ENCODE peak calls at places on chromosomes 7 and 10, in ten cellular contexts. One of them, this sample, is unnamed.
A peak's percentile ranks its signal among the peaks of the same experiment; 100 is the strongest.

GRCh38 chr7:55021053-55021452 is 2.2 kb downstream of the EGFR start:
- DNase-seq in MM.1S: no peak
- DNase-seq in breast epithelium: no peak
- DNase-seq in transverse colon: no peak
- DNase-seq in lower lobe of right lung: no peak
- DNase-seq in heart left ventricle: no peak
- DNase-seq in GM23248: peak; percentile 38
- DNase-seq in fibroblast of lung: peak; percentile 16
- DNase-seq in CD8-positive, alpha-beta memory T cell: no peak
- DNase-seq in heart right ventricle: no peak
- DNase-seq in this sample: no peak

GRCh38 chr7:78066599-78066998 is 268.0 kb downstream of the PHTF2 start:
- DNase-seq in MM.1S: no peak
- DNase-seq in breast epithelium: no peak
- DNase-seq in transverse colon: no peak
- DNase-seq in lower lobe of right lung: no peak
- DNase-seq in heart left ventricle: no peak
- DNase-seq in GM23248: no peak
- DNase-seq in fibroblast of lung: no peak
- DNase-seq in CD8-positive, alpha-beta memory T cell: no peak
- DNase-seq in heart right ventricle: no peak
- DNase-seq in this sample: no peak

GRCh38 chr10:24449334-24449740 is 240.4 kb downstream of the KIAA1217 start:
- DNase-seq in MM.1S: peak; percentile 58
- DNase-seq in breast epithelium: no peak
- DNase-seq in transverse colon: no peak
- DNase-seq in lower lobe of right lung: no peak
- DNase-seq in heart left ventricle: no peak
- DNase-seq in GM23248: peak; percentile 58
- DNase-seq in fibroblast of lung: peak; percentile 52
- DNase-seq in CD8-positive, alpha-beta memory T cell: no peak
- DNase-seq in heart right ventricle: no peak
- DNase-seq in this sample: no peak

GRCh38 chr10:14751576-14752330 is 22.9 kb downstream of the FAM107B start:
- DNase-seq in MM.1S: no peak
- DNase-seq in breast epithelium: no peak
- DNase-seq in transverse colon: peak; percentile 38
- DNase-seq in lower lobe of right lung: no peak
- DNase-seq in heart left ventricle: peak; percentile 83
- DNase-seq in GM23248: peak; percentile 48
- DNase-seq in fibroblast of lung: no peak
- DNase-seq in CD8-positive, alpha-beta memory T cell: no peak
- DNase-seq in heart right ventricle: peak; percentile 65
- DNase-seq in this sample: peak; percentile 88

GRCh38 chr7:108088729-108089128 is 41.4 kb downstream of the LAMB4 start:
- DNase-seq in MM.1S: no peak
- DNase-seq in breast epithelium: no peak
- DNase-seq in transverse colon: no peak
- DNase-seq in lower lobe of right lung: no peak
- DNase-seq in heart left ventricle: no peak
- DNase-seq in GM23248: no peak
- DNase-seq in fibroblast of lung: peak; percentile 44
- DNase-seq in CD8-positive, alpha-beta memory T cell: no peak
- DNase-seq in heart right ventricle: no peak
- DNase-seq in this sample: no peak

GRCh38 chr7:18177815-18178660 is 150.4 kb upstream of the PRPS1L1 start:
- DNase-seq in MM.1S: peak; percentile 77
- DNase-seq in breast epithelium: no peak
- DNase-seq in transverse colon: no peak
- DNase-seq in lower lobe of right lung: peak; percentile 61
- DNase-seq in heart left ventricle: no peak
- DNase-seq in GM23248: no peak
- DNase-seq in fibroblast of lung: peak; percentile 81
- DNase-seq in CD8-positive, alpha-beta memory T cell: peak; percentile 0
- DNase-seq in heart right ventricle: no peak
- DNase-seq in this sample: no peak

GRCh38 chr10:78991187-78991586 is 77.6 kb upstream of the ZMIZ1 start:
- DNase-seq in MM.1S: no peak
- DNase-seq in breast epithelium: no peak
- DNase-seq in transverse colon: no peak
- DNase-seq in lower lobe of right lung: no peak
- DNase-seq in heart left ventricle: no peak
- DNase-seq in GM23248: peak; percentile 72
- DNase-seq in fibroblast of lung: peak; percentile 65
- DNase-seq in CD8-positive, alpha-beta memory T cell: no peak
- DNase-seq in heart right ventricle: no peak
- DNase-seq in this sample: no peak

GRCh38 chr10:26839966-26840627 is 20.7 kb downstream of the ABI1 start:
- DNase-seq in MM.1S: peak; percentile 35
- DNase-seq in breast epithelium: no peak
- DNase-seq in transverse colon: no peak
- DNase-seq in lower lobe of right lung: no peak
- DNase-seq in heart left ventricle: no peak
- DNase-seq in GM23248: peak; percentile 58
- DNase-seq in fibroblast of lung: peak; percentile 66
- DNase-seq in CD8-positive, alpha-beta memory T cell: no peak
- DNase-seq in heart right ventricle: no peak
- DNase-seq in this sample: no peak

GRCh38 chr10:29177266-29177832 is 111.5 kb upstream of the LYZL1 start:
- DNase-seq in MM.1S: no peak
- DNase-seq in breast epithelium: no peak
- DNase-seq in transverse colon: no peak
- DNase-seq in lower lobe of right lung: no peak
- DNase-seq in heart left ventricle: no peak
- DNase-seq in GM23248: no peak
- DNase-seq in fibroblast of lung: no peak
- DNase-seq in CD8-positive, alpha-beta memory T cell: no peak
- DNase-seq in heart right ventricle: no peak
- DNase-seq in this sample: no peak

GRCh38 chr10:132873395-132873794 is 69.0 kb downstream of the CFAP46 start:
- DNase-seq in MM.1S: no peak
- DNase-seq in breast epithelium: no peak
- DNase-seq in transverse colon: no peak
- DNase-seq in lower lobe of right lung: no peak
- DNase-seq in heart left ventricle: peak; percentile 1
- DNase-seq in GM23248: no peak
- DNase-seq in fibroblast of lung: no peak
- DNase-seq in CD8-positive, alpha-beta memory T cell: no peak
- DNase-seq in heart right ventricle: no peak
- DNase-seq in this sample: no peak

GRCh38 chr7:43868681-43869017 is 668 bp downstream of the MRPS24 start:
- DNase-seq in MM.1S: peak; percentile 53
- DNase-seq in breast epithelium: no peak
- DNase-seq in transverse colon: no peak
- DNase-seq in lower lobe of right lung: no peak
- DNase-seq in heart left ventricle: no peak
- DNase-seq in GM23248: peak; percentile 10
- DNase-seq in fibroblast of lung: no peak
- DNase-seq in CD8-positive, alpha-beta memory T cell: no peak
- DNase-seq in heart right ventricle: no peak
- DNase-seq in this sample: no peak

GRCh38 chr10:23556727-23557440 is 118.0 kb downstream of the OTUD1 start:
- DNase-seq in MM.1S: no peak
- DNase-seq in breast epithelium: no peak
- DNase-seq in transverse colon: no peak
- DNase-seq in lower lobe of right lung: no peak
- DNase-seq in heart left ventricle: no peak
- DNase-seq in GM23248: peak; percentile 86
- DNase-seq in fibroblast of lung: peak; percentile 55
- DNase-seq in CD8-positive, alpha-beta memory T cell: no peak
- DNase-seq in heart right ventricle: no peak
- DNase-seq in this sample: no peak

GRCh38 chr10:62083868-62084267 is 182.4 kb downstream of the ARID5B start:
- DNase-seq in MM.1S: no peak
- DNase-seq in breast epithelium: no peak
- DNase-seq in transverse colon: peak; percentile 42
- DNase-seq in lower lobe of right lung: no peak
- DNase-seq in heart left ventricle: peak; percentile 87
- DNase-seq in GM23248: peak; percentile 89
- DNase-seq in fibroblast of lung: peak; percentile 76
- DNase-seq in CD8-positive, alpha-beta memory T cell: no peak
- DNase-seq in heart right ventricle: peak; percentile 42
- DNase-seq in this sample: peak; percentile 57

GRCh38 chr10:52019078-52019644 is 294.9 kb upstream of the DKK1 start:
- DNase-seq in MM.1S: no peak
- DNase-seq in breast epithelium: no peak
- DNase-seq in transverse colon: no peak
- DNase-seq in lower lobe of right lung: no peak
- DNase-seq in heart left ventricle: no peak
- DNase-seq in GM23248: no peak
- DNase-seq in fibroblast of lung: no peak
- DNase-seq in CD8-positive, alpha-beta memory T cell: no peak
- DNase-seq in heart right ventricle: no peak
- DNase-seq in this sample: no peak

GRCh38 chr10:112763916-112764520 is 186.0 kb upstream of the TCF7L2 start:
- DNase-seq in MM.1S: no peak
- DNase-seq in breast epithelium: no peak
- DNase-seq in transverse colon: no peak
- DNase-seq in lower lobe of right lung: no peak
- DNase-seq in heart left ventricle: no peak
- DNase-seq in GM23248: no peak
- DNase-seq in fibroblast of lung: peak; percentile 97
- DNase-seq in CD8-positive, alpha-beta memory T cell: no peak
- DNase-seq in heart right ventricle: no peak
- DNase-seq in this sample: no peak

GRCh38 chr7:28729276-28729675 is 228.9 kb downstream of the TRIL start:
- DNase-seq in MM.1S: no peak
- DNase-seq in breast epithelium: no peak
- DNase-seq in transverse colon: no peak
- DNase-seq in lower lobe of right lung: no peak
- DNase-seq in heart left ventricle: no peak
- DNase-seq in GM23248: peak; percentile 53
- DNase-seq in fibroblast of lung: peak; percentile 44
- DNase-seq in CD8-positive, alpha-beta memory T cell: no peak
- DNase-seq in heart right ventricle: no peak
- DNase-seq in this sample: no peak
- H3K27ac ChIP-seq in MM.1S: no peak overlapping the region
- H3K27ac ChIP-seq in breast epithelium: no peak overlapping the region
- H3K27ac ChIP-seq in transverse colon: no peak overlapping the region
- H3K27ac ChIP-seq in lower lobe of right lung: no peak overlapping the region
- H3K27ac ChIP-seq in heart left ventricle: no peak overlapping the region
- H3K27ac ChIP-seq in GM23248: peak overlapping the region; percentile 8
- H3K27ac ChIP-seq in fibroblast of lung: no peak overlapping the region
- H3K27ac ChIP-seq in CD8-positive, alpha-beta memory T cell: no peak overlapping the region
- H3K27ac ChIP-seq in heart right ventricle: no peak overlapping the region
- H3K27ac ChIP-seq in this sample: no peak overlapping the region

DNA sequence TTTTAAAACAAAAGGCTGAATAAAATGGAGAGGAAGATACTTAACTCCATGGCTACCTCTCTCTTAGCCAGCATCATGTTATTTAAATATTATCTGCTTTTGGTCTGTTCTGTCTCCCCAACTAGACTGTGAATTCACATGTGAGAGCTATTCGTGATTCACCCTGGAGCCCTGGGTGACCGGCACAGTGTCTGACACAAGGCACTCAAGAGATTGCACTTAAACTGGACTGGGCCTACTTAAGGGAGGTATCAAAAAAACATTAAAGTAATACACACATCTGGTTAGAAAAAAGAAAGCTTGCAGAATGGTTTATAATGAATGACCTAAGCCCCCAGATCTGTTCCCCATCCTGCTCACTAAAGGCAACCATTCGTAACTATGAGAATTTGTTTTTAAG is 74.6 kb downstream of the DGKI start:
- DNase-seq in MM.1S: no peak
- DNase-seq in breast epithelium: no peak
- DNase-seq in transverse colon: no peak
- DNase-seq in lower lobe of right lung: no peak
- DNase-seq in heart left ventricle: peak; percentile 26
- DNase-seq in GM23248: peak; percentile 71
- DNase-seq in fibroblast of lung: peak; percentile 61
- DNase-seq in CD8-positive, alpha-beta memory T cell: no peak
- DNase-seq in heart right ventricle: no peak
- DNase-seq in this sample: no peak
- H3K27ac ChIP-seq in MM.1S: no peak overlapping the region
- H3K27ac ChIP-seq in breast epithelium: no peak overlapping the region
- H3K27ac ChIP-seq in transverse colon: no peak overlapping the region
- H3K27ac ChIP-seq in lower lobe of right lung: no peak overlapping the region
- H3K27ac ChIP-seq in heart left ventricle: no peak overlapping the region
- H3K27ac ChIP-seq in GM23248: peak overlapping the region; percentile 97
- H3K27ac ChIP-seq in fibroblast of lung: peak overlapping the region; percentile 53
- H3K27ac ChIP-seq in CD8-positive, alpha-beta memory T cell: no peak overlapping the region
- H3K27ac ChIP-seq in heart right ventricle: no peak overlapping the region
- H3K27ac ChIP-seq in this sample: no peak overlapping the region

GRCh38 chr7:6589829-6590644 is at the start of gene INTS15:
- DNase-seq in MM.1S: peak; percentile 86
- DNase-seq in breast epithelium: peak; percentile 42
- DNase-seq in transverse colon: peak; percentile 84
- DNase-seq in lower lobe of right lung: peak; percentile 85
- DNase-seq in heart left ventricle: peak; percentile 85
- DNase-seq in GM23248: peak; percentile 91
- DNase-seq in fibroblast of lung: peak; percentile 77
- DNase-seq in CD8-positive, alpha-beta memory T cell: peak; percentile 87
- DNase-seq in heart right ventricle: peak; percentile 78
- DNase-seq in this sample: peak; percentile 89

GRCh38 chr7:6590645-6591110 is 857 bp downstream of the INTS15 start:
- DNase-seq in MM.1S: peak; percentile 31
- DNase-seq in breast epithelium: no peak
- DNase-seq in transverse colon: no peak
- DNase-seq in lower lobe of right lung: no peak
- DNase-seq in heart left ventricle: no peak
- DNase-seq in GM23248: no peak
- DNase-seq in fibroblast of lung: no peak
- DNase-seq in CD8-positive, alpha-beta memory T cell: no peak
- DNase-seq in heart right ventricle: no peak
- DNase-seq in this sample: no peak

GRCh38 chr7:6588566-6588965 is 1.3 kb upstream of the INTS15 start:
- DNase-seq in MM.1S: no peak
- DNase-seq in breast epithelium: no peak
- DNase-seq in transverse colon: no peak
- DNase-seq in lower lobe of right lung: no peak
- DNase-seq in heart left ventricle: no peak
- DNase-seq in GM23248: no peak
- DNase-seq in fibroblast of lung: no peak
- DNase-seq in CD8-positive, alpha-beta memory T cell: no peak
- DNase-seq in heart right ventricle: no peak
- DNase-seq in this sample: no peak

GRCh38 chr7:6589151-6589828 is 531 bp upstream of the INTS15 start:
- DNase-seq in MM.1S: no peak
- DNase-seq in breast epithelium: no peak
- DNase-seq in transverse colon: no peak
- DNase-seq in lower lobe of right lung: no peak
- DNase-seq in heart left ventricle: no peak
- DNase-seq in GM23248: no peak
- DNase-seq in fibroblast of lung: no peak
- DNase-seq in CD8-positive, alpha-beta memory T cell: no peak
- DNase-seq in heart right ventricle: no peak
- DNase-seq in this sample: no peak
- H3K27ac ChIP-seq in MM.1S: peak overlapping the region; percentile 55
- H3K27ac ChIP-seq in breast epithelium: peak overlapping the region; percentile 79
- H3K27ac ChIP-seq in transverse colon: peak overlapping the region; percentile 92
- H3K27ac ChIP-seq in lower lobe of right lung: peak overlapping the region; percentile 62
- H3K27ac ChIP-seq in heart left ventricle: peak overlapping the region; percentile 93
- H3K27ac ChIP-seq in GM23248: no peak overlapping the region
- H3K27ac ChIP-seq in fibroblast of lung: no peak overlapping the region
- H3K27ac ChIP-seq in CD8-positive, alpha-beta memory T cell: no peak overlapping the region
- H3K27ac ChIP-seq in heart right ventricle: no peak overlapping the region
- H3K27ac ChIP-seq in this sample: peak overlapping the region; percentile 89

GRCh38 chr10:3525832-3526449 is 259.1 kb downstream of the KLF6 start:
- DNase-seq in MM.1S: no peak
- DNase-seq in breast epithelium: no peak
- DNase-seq in transverse colon: peak; percentile 26
- DNase-seq in lower lobe of right lung: no peak
- DNase-seq in heart left ventricle: peak; percentile 42
- DNase-seq in GM23248: peak; percentile 99
- DNase-seq in fibroblast of lung: peak; percentile 99
- DNase-seq in CD8-positive, alpha-beta memory T cell: no peak
- DNase-seq in heart right ventricle: no peak
- DNase-seq in this sample: peak; percentile 44
- H3K27ac ChIP-seq in MM.1S: no peak overlapping the region
- H3K27ac ChIP-seq in breast epithelium: peak overlapping the region; percentile 65
- H3K27ac ChIP-seq in transverse colon: peak overlapping the region; percentile 74
- H3K27ac ChIP-seq in lower lobe of right lung: peak overlapping the region; percentile 1
- H3K27ac ChIP-seq in heart left ventricle: peak overlapping the region; percentile 11
- H3K27ac ChIP-seq in GM23248: peak overlapping the region; percentile 97
- H3K27ac ChIP-seq in fibroblast of lung: peak overlapping the region; percentile 88
- H3K27ac ChIP-seq in CD8-positive, alpha-beta memory T cell: no peak overlapping the region
- H3K27ac ChIP-seq in heart right ventricle: no peak overlapping the region
- H3K27ac ChIP-seq in this sample: peak overlapping the region; percentile 59

This sample was measured in psoas muscle.